ENCODE peak calls at places on chromosomes 7 and 10, in eight cellular contexts. E, V, K, Y, Z, X, F and D are unnamed samples.

GRCh38 chr7:30463400-30464145 is 15.0 kb downstream of the NOD1 start:
- DNase-seq in V (no peak), X (no peak), K (no peak), E (no peak), Z (no peak), Y (peak), F (no peak), D (no peak)

GRCh38 chr10:26169466-26169865 is 47.1 kb upstream of the GAD2 start:
- DNase-seq in K (no peak), Y (no peak), E (no peak), F (no peak), Z (peak), X (no peak), V (no peak), D (no peak)

GRCh38 chr7:135743907-135744789 is 4.5 kb downstream of the FAM180A start:
- DNase-seq in V (no peak), E (no peak), K (peak), X (peak), Y (no peak), Z (no peak), F (peak), D (no peak)

GRCh38 chr10:58219875-58220274 is 47.8 kb downstream of the IPMK start:
- DNase-seq in E (no peak), F (no peak), Y (no peak), K (no peak), Z (no peak), V (no peak), X (peak), D (no peak)

GRCh38 chr10:19332304-19332703 is 283.7 kb downstream of the MALRD1 start:
- DNase-seq in V (no peak), Y (no peak), K (no peak), Z (no peak), X (no peak), F (no peak), E (no peak), D (no peak)

GRCh38 chr10:14949291-14949690 is 4.6 kb downstream of the DCLRE1C start:
- DNase-seq in Y (no peak), F (no peak), K (no peak), Z (no peak), E (no peak), V (no peak), X (no peak), D (no peak)

GRCh38 chr7:48424731-48425130 is 253.5 kb downstream of the ABCA13 start:
- DNase-seq in F (no peak), X (no peak), V (no peak), Y (no peak), K (no peak), Z (peak), E (no peak), D (no peak)

GRCh38 chr10:27527597-27528295 is 23.6 kb downstream of the RAB18 start:
- DNase-seq in Y (no peak), E (no peak), F (no peak), V (no peak), Z (no peak), X (no peak), K (no peak), D (no peak)

GRCh38 chr7:30894866-30895408 is 16.7 kb upstream of the AQP1 start:
- DNase-seq in K (no peak), V (no peak), F (no peak), E (no peak), Y (no peak), X (no peak), Z (peak), D (no peak)

GRCh38 chr10:121127151-121127906 is 276.2 kb downstream of the WDR11 start:
- DNase-seq in X (no peak), E (no peak), V (no peak), Y (no peak), Z (no peak), F (no peak), K (no peak), D (no peak)

GRCh38 chr10:12042409-12042796 is 206 bp downstream of the UPF2 start:
- DNase-seq in Y (no peak), X (peak), K (no peak), E (no peak), V (no peak), F (peak), Z (peak), D (no peak)

GRCh38 chr10:35433851-35434426 is 97.6 kb downstream of the CCNY start:
- DNase-seq in Z (no peak), V (no peak), Y (no peak), X (no peak), K (no peak), E (no peak), F (no peak), D (no peak)

GRCh38 chr7:43164757-43165156 is 52.3 kb downstream of the HECW1 start:
- DNase-seq in Z (no peak), Y (peak), F (no peak), E (no peak), K (no peak), V (no peak), X (no peak), D (no peak)

GRCh38 chr7:157670490-157671357 is 333.9 kb downstream of the DNAJB6 start:
- DNase-seq in V (no peak), F (no peak), E (no peak), X (no peak), K (peak), Z (no peak), Y (no peak), D (no peak)

GRCh38 chr10:119483839-119484238 is 58.7 kb downstream of the RGS10 start:
- DNase-seq in E (no peak), Z (no peak), K (no peak), X (no peak), Y (no peak), F (no peak), V (no peak), D (no peak)

GRCh38 chr10:48606530-48607355 is 1.9 kb upstream of the ARHGAP22 start:
- DNase-seq in E (no peak), Y (no peak), Z (no peak), F (no peak), K (peak), X (peak), V (no peak), D (peak)

GRCh38 chr7:2507917-2508306 is 11.7 kb upstream of the LFNG start:
- DNase-seq in E (no peak), Y (no peak), V (no peak), Z (no peak), F (no peak), K (no peak), X (no peak), D (no peak)

GRCh38 chr7:2510130-2510776 is 9.3 kb upstream of the LFNG start:
- DNase-seq in V (no peak), K (no peak), E (peak), Y (no peak), X (no peak), F (no peak), Z (no peak), D (no peak)

GRCh38 chr7:2509298-2509906 is 10.2 kb upstream of the LFNG start:
- DNase-seq in Z (no peak), X (no peak), E (no peak), K (no peak), V (no peak), Y (no peak), F (no peak), D (no peak)

GRCh38 chr7:2507208-2507916 is 12.2 kb upstream of the LFNG start:
- DNase-seq in E (no peak), X (no peak), Z (no peak), F (no peak), Y (no peak), K (no peak), V (no peak), D (no peak)

DNA sequence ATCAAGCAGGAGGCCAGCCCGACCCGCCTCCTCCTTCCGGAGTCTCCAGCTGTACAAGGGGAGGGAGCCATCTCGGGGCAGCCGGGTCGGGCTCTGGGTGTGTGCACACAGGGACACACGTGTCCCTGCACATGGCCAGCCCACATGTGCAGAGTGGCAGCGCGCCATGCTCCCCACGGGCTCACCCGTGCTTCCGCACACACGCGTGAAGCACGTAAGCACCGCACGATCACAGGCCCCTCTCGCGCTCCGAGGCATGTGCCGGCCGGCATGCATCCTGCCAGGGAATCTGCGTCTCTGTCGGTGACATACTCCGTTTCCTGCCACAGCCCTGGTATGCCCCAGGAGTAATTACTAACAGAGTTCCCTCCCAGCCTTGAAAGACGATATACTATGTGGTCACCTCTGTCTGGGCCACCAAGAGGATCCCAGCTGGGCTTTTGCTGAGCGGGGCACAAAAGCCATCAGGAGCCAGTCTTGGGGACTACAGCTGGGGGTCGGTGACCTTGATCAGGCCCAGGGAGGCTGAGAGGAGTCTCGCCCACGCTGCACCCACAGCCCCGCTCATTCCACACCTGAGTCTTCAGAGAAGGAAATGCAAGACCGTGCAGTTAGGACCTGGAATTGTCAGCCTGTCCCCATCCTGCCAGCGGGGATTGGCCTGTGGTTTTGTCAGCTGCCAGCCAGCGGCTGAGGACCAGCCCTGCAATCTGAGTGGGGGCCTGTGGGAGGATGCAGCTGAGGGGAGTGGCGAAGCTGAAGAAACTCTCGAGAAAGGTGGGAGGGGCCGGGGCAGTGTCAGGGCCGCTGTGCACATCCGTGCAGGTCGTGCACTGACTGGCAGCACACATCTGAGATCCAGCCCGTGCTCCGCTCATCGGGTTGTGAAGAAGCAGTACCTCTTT is 11.0 kb upstream of the LFNG start:
- DNase-seq in F (peak), Y (no peak), E (peak), Z (no peak), K (no peak), X (peak), V (no peak), D (no peak)
- H3K27ac ChIP-seq in F (peak), Y (no peak), E (peak), Z (peak), K (no peak), X (peak), V (no peak), D (no peak)

GRCh38 chr10:1241973-1242935 is 186.1 kb downstream of the WDR37 start:
- DNase-seq in K (no peak), Y (no peak), E (no peak), V (no peak), Z (no peak), F (no peak), X (no peak), D (no peak)

GRCh38 chr10:1241322-1241890 is 185.2 kb downstream of the WDR37 start:
- DNase-seq in K (no peak), E (no peak), X (no peak), Z (no peak), F (no peak), Y (no peak), V (no peak), D (no peak)

GRCh38 chr10:1242975-1243374 is 186.8 kb downstream of the WDR37 start:
- DNase-seq in Y (no peak), V (no peak), E (no peak), Z (no peak), K (no peak), X (no peak), F (no peak), D (no peak)

GRCh38 chr10:1244493-1244892 is 188.3 kb downstream of the WDR37 start:
- DNase-seq in K (no peak), V (no peak), Y (no peak), Z (no peak), X (no peak), F (no peak), E (no peak), D (no peak)

DNA sequence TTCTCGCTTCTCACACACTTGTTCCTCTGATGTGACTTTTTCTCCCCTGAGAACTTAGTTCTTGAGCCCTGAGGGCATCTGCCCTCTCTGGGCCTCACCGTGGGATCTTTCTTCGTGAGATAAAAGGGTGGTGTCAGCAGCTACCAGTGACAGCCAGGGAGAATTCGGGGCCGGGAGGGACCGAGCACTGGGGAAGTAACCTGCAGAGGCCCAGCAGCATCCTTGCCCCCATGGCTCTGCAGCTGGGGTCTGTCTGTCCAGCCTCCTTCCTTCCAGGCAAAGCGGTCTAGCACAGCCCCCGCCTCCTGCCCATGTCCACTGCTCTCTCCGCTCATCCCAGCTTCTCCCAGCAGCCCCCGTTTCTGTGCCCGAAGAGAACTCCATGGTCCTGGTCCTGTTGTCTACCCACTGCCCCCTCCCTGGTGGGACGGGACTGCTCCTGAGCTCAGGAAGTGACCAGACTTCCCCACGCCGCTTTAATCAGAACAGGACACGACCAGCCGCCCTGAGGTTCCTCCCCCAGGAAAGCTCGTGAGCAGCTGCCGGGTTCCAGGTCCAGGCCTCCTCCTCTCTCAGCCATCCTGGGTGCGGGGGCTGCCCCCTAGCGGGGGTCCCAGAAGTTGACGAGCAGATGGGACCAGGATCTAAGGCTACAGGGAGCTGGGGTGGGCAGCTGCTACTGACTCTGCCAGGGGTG is 187.4 kb downstream of the WDR37 start:
- DNase-seq in K (no peak), X (no peak), E (no peak), V (no peak), Y (no peak), F (no peak), Z (peak), D (no peak)
- TF ChIP-seq CTCF in K (no peak), X (no peak), E (no peak), V (no peak), Y (no peak), F (no peak), Z (peak), D (no peak)

DNA sequence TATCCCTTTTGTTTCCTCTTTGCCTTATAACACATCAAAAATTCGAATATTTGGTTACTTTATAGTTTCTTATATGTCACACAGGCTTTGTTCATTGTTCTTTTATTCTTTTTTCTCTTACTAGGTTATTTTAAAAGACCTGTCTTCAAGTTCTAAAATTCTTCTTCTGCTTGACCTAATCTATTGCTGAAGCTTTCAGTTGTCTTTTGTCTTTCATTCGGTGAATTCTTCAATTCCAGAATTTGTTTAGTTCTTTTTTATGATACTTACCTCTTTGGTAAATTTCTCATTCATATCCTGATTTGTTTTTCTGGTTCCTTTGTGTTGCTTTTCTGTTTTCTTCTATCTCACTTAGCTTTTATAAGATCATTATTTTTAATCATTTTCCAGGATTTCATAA is 188.4 kb downstream of the ZEB1 start:
- DNase-seq in E (no peak), X (no peak), K (no peak), Y (no peak), F (no peak), V (no peak), Z (no peak), D (no peak)
- H3K4me3 ChIP-seq in E (no peak), X (no peak), K (no peak), Y (no peak), F (no peak), V (no peak), Z (no peak), D (no peak)

GRCh38 chr10:91017202-91017601 is 96.3 kb upstream of the ANKRD1 start:
- DNase-seq in Z (no peak), V (no peak), E (no peak), F (no peak), Y (no peak), K (no peak), X (no peak), D (no peak)

GRCh38 chr10:91024541-91024940 is 103.7 kb upstream of the ANKRD1 start:
- DNase-seq in Y (no peak), E (no peak), Z (no peak), F (no peak), K (no peak), V (no peak), X (no peak), D (no peak)

GRCh38 chr10:91023708-91024438 is 103.0 kb upstream of the ANKRD1 start:
- DNase-seq in X (no peak), F (no peak), E (no peak), Y (no peak), K (no peak), Z (no peak), V (no peak), D (no peak)

GRCh38 chr10:91022390-91022789 is 101.5 kb upstream of the ANKRD1 start:
- DNase-seq in F (no peak), V (no peak), E (no peak), K (no peak), Z (no peak), Y (no peak), X (no peak), D (no peak)

GRCh38 chr10:91022924-91023707 is 102.2 kb upstream of the ANKRD1 start:
- DNase-seq in Z (no peak), V (no peak), F (no peak), X (peak), Y (no peak), E (peak), K (no peak), D (no peak)
- H3K27ac ChIP-seq in Z (no peak), V (no peak), F (peak), X (peak), Y (no peak), E (peak), K (peak), D (peak)

DNA sequence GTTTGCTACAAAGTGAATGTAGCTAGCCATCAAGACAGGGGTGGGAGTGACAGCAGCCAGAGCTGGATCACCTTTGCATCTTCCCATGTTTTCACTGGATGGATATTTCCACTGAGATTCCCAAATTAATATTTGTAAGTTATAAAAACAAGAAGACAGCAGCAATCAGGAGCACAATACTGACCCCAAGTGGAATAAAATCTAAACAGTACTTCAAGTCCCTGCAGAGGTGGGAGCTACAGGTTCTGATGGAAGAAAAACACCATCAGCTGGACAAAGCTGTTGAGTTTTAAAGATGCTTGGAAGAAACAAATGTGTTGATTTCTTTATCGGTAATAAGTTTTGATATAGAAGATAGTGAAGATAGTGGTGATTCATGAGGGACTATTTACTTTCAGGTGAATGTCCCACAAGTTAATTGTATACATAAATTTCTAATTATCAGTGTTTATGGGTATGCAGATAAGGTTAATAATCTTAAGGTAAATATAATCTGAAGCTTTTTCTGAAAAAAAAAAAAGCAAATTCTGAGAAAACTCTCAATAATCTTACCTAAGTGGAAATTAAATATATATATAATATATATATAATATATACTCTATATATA is 129.3 kb downstream of the SLC16A9 start:
- DNase-seq in V (no peak), Z (peak), Y (no peak), X (no peak), F (no peak), K (no peak), E (no peak), D (no peak)
- TF ChIP-seq CTCF in V (no peak), Z (peak), Y (peak), X (peak), F (peak), K (no peak), E (peak), D (no peak)